ENCODE peak calls at places on chromosomes 4 and X, in seven cellular contexts. One of them, this sample, is unnamed.

GRCh38 chr4:15805583-15806517 is 27.7 kb downstream of the CD38 start:
- DNase-seq in GM23338: peak
- DNase-seq in neuronal stem cell: peak
- DNase-seq in mesenchymal stem cell: peak
- DNase-seq in fibroblast of lung: peak
- DNase-seq in OCI-LY7: peak
- DNase-seq in hepatocyte: peak
- DNase-seq in this sample: peak

GRCh38 chr4:84870398-84871163 is 95.9 kb downstream of the WDFY3 start:
- DNase-seq in GM23338: peak
- DNase-seq in neuronal stem cell: no peak
- DNase-seq in mesenchymal stem cell: peak
- DNase-seq in fibroblast of lung: peak
- DNase-seq in OCI-LY7: no peak
- DNase-seq in hepatocyte: peak
- DNase-seq in this sample: peak

GRCh38 chr4:139734875-139735380 is 69.3 kb downstream of the MGST2 start:
- DNase-seq in GM23338: peak
- DNase-seq in neuronal stem cell: peak
- DNase-seq in mesenchymal stem cell: peak
- DNase-seq in fibroblast of lung: peak
- DNase-seq in OCI-LY7: peak
- DNase-seq in hepatocyte: peak
- DNase-seq in this sample: peak

GRCh38 chrX:72019487-72019886 is 108.8 kb downstream of the NHSL2 start:
- DNase-seq in GM23338: no peak
- DNase-seq in neuronal stem cell: no peak
- DNase-seq in mesenchymal stem cell: no peak
- DNase-seq in fibroblast of lung: no peak
- DNase-seq in OCI-LY7: no peak
- DNase-seq in hepatocyte: no peak
- DNase-seq in this sample: no peak

GRCh38 chr4:61739899-61740298 is 539.8 kb downstream of the ADGRL3 start:
- DNase-seq in GM23338: no peak
- DNase-seq in neuronal stem cell: no peak
- DNase-seq in mesenchymal stem cell: no peak
- DNase-seq in fibroblast of lung: no peak
- DNase-seq in OCI-LY7: no peak
- DNase-seq in hepatocyte: no peak
- DNase-seq in this sample: no peak

GRCh38 chrX:40100141-40100536 is 2.4 kb upstream of the BCOR start:
- DNase-seq in GM23338: no peak
- DNase-seq in neuronal stem cell: no peak
- DNase-seq in mesenchymal stem cell: peak
- DNase-seq in fibroblast of lung: no peak
- DNase-seq in OCI-LY7: peak
- DNase-seq in hepatocyte: peak
- DNase-seq in this sample: no peak

GRCh38 chr4:126772662-126773061 is 860.1 kb upstream of the INTU start:
- DNase-seq in GM23338: no peak
- DNase-seq in neuronal stem cell: no peak
- DNase-seq in mesenchymal stem cell: no peak
- DNase-seq in fibroblast of lung: peak
- DNase-seq in OCI-LY7: no peak
- DNase-seq in hepatocyte: no peak
- DNase-seq in this sample: no peak

GRCh38 chr4:140789752-140790151 is 33.6 kb upstream of the TBC1D9 start:
- DNase-seq in GM23338: no peak
- DNase-seq in neuronal stem cell: no peak
- DNase-seq in mesenchymal stem cell: peak
- DNase-seq in fibroblast of lung: no peak
- DNase-seq in OCI-LY7: no peak
- DNase-seq in hepatocyte: no peak
- DNase-seq in this sample: peak

GRCh38 chr4:137509855-137510282 is 22.4 kb downstream of the PCDH18 start:
- DNase-seq in GM23338: no peak
- DNase-seq in neuronal stem cell: no peak
- DNase-seq in mesenchymal stem cell: no peak
- DNase-seq in fibroblast of lung: peak
- DNase-seq in OCI-LY7: no peak
- DNase-seq in hepatocyte: no peak
- DNase-seq in this sample: no peak

GRCh38 chr4:88158038-88158359 is 440 bp downstream of the ABCG2 start:
- DNase-seq in GM23338: no peak
- DNase-seq in neuronal stem cell: no peak
- DNase-seq in mesenchymal stem cell: no peak
- DNase-seq in fibroblast of lung: no peak
- DNase-seq in OCI-LY7: no peak
- DNase-seq in hepatocyte: no peak
- DNase-seq in this sample: no peak

GRCh38 chr4:7134737-7135388 is 57.5 kb upstream of the SORCS2 start:
- DNase-seq in GM23338: no peak
- DNase-seq in neuronal stem cell: no peak
- DNase-seq in mesenchymal stem cell: no peak
- DNase-seq in fibroblast of lung: peak
- DNase-seq in OCI-LY7: no peak
- DNase-seq in hepatocyte: peak
- DNase-seq in this sample: peak

GRCh38 chr4:152392079-152392478 is 143.8 kb downstream of the FBXW7 start:
- DNase-seq in GM23338: no peak
- DNase-seq in neuronal stem cell: no peak
- DNase-seq in mesenchymal stem cell: no peak
- DNase-seq in fibroblast of lung: no peak
- DNase-seq in OCI-LY7: no peak
- DNase-seq in hepatocyte: peak
- DNase-seq in this sample: no peak

DNA sequence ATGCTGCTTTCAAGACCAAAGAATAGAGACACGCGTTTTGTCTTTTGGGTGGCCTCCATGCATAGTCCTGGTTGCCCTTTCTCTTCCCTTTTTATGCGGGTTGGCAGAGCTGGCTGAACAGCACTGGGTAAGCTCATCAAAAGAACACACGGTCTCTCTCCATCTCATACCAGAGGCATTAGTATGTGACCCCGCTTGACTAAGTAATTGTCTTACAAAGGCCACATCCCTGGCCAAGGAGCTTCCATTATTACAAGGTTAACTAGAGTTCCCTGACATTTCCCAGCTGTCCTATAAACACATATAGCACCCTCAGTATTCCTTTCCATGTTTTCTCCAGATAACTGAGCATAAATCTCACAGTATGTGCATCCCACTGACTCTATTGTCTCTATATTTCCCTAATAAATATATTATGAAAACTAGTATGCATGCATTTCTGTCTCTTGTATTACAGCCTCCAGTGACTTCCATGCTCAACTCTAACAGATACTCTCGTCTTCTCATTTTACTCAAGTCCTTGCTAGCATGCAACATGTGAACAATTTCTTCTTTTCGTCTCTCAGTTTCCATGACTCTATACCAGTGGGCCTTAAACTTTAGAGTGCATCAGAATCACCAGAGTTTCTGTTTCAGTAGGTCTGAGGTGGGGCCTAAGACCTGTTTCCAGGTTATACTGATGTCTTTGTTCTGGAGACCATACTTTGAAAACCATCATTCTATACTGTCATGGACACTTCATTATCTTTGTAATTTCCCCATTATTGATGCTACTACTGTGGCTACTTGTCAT is 247.7 kb upstream of the ARSJ start:
- DNase-seq in GM23338: no peak
- DNase-seq in neuronal stem cell: no peak
- DNase-seq in mesenchymal stem cell: no peak
- DNase-seq in fibroblast of lung: peak
- DNase-seq in OCI-LY7: no peak
- DNase-seq in hepatocyte: no peak
- DNase-seq in this sample: peak
- H2AFZ ChIP-seq in GM23338: peak
- H2AFZ ChIP-seq in neuronal stem cell: no peak
- H2AFZ ChIP-seq in mesenchymal stem cell: no peak
- H2AFZ ChIP-seq in fibroblast of lung: no peak
- H2AFZ ChIP-seq in OCI-LY7: no peak
- H2AFZ ChIP-seq in hepatocyte: no peak
- H2AFZ ChIP-seq in this sample: peak

GRCh38 chrX:23756165-23756564 is 13.1 kb upstream of the ACOT9 start:
- DNase-seq in GM23338: peak
- DNase-seq in neuronal stem cell: peak
- DNase-seq in mesenchymal stem cell: peak
- DNase-seq in fibroblast of lung: peak
- DNase-seq in OCI-LY7: peak
- DNase-seq in hepatocyte: peak
- DNase-seq in this sample: peak
- H2AFZ ChIP-seq in GM23338: no peak
- H2AFZ ChIP-seq in neuronal stem cell: no peak
- H2AFZ ChIP-seq in mesenchymal stem cell: no peak
- H2AFZ ChIP-seq in fibroblast of lung: no peak
- H2AFZ ChIP-seq in OCI-LY7: peak
- H2AFZ ChIP-seq in hepatocyte: no peak
- H2AFZ ChIP-seq in this sample: no peak

DNA sequence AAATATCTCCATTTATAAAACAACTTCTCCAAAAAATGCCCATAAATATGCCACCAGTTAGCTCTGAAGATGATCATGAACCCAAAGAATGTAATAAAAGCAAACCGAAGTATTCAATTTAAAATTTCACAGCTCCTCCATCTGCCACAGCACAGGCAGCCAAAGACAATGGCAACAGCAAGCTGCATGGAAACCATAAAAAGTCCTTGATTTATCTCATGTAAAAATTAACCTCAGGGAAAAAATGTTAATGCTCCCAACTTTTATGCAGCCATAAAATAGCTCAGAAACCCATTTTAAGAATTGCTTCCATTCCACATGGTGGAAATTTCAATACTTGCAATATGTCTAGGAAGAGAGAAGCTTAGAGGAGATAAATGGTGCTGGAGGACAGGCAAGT is 132.3 kb upstream of the ARHGEF9 start:
- DNase-seq in GM23338: no peak
- DNase-seq in neuronal stem cell: no peak
- DNase-seq in mesenchymal stem cell: no peak
- DNase-seq in fibroblast of lung: no peak
- DNase-seq in OCI-LY7: no peak
- DNase-seq in hepatocyte: no peak
- DNase-seq in this sample: no peak
- H2AFZ ChIP-seq in GM23338: no peak
- H2AFZ ChIP-seq in neuronal stem cell: no peak
- H2AFZ ChIP-seq in mesenchymal stem cell: no peak
- H2AFZ ChIP-seq in fibroblast of lung: no peak
- H2AFZ ChIP-seq in OCI-LY7: no peak
- H2AFZ ChIP-seq in hepatocyte: no peak
- H2AFZ ChIP-seq in this sample: no peak

DNA sequence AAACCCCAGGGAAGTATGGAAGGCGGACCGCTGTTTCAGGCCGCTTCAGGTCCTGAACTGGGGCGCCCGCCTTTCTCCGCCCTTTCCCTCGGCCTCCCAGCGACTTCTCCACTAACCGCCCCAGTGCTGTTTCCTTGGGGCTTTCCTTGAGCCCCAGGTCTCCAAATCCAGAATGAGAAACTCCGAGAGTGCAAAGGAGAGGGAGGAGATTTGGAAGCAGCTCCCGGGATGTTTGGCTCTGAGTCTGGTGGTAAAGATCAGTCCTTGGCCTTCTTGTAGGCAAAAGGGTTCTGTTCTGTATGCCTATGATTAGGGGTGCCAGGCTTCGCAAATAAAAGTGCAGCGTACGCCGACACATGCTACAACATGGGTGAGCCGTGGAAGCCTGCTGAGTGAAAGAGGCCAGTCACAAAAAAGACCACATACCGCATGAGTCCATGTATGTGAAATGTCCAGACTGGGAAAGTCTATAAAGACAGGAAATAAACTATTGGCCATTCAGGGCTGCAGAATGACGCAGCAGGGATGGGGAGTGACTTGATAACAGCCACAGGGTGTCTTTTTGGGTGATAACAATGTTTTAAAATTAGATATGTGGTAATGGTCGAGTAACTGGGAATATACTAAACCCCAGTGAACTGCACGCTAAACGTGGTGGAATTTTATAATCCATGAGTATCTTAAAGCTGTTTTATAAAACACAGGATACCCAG is 99.8 kb downstream of the TRAPPC11 start:
- DNase-seq in GM23338: peak
- DNase-seq in neuronal stem cell: no peak
- DNase-seq in mesenchymal stem cell: no peak
- DNase-seq in fibroblast of lung: no peak
- DNase-seq in OCI-LY7: no peak
- DNase-seq in hepatocyte: no peak
- DNase-seq in this sample: no peak
- H2AFZ ChIP-seq in GM23338: peak
- H2AFZ ChIP-seq in neuronal stem cell: peak
- H2AFZ ChIP-seq in mesenchymal stem cell: no peak
- H2AFZ ChIP-seq in fibroblast of lung: no peak
- H2AFZ ChIP-seq in OCI-LY7: no peak
- H2AFZ ChIP-seq in hepatocyte: no peak
- H2AFZ ChIP-seq in this sample: no peak